ENCODE peak calls at places on chromosomes 6 and 20, in four cellular contexts. Z is neural crest cell; A is stimulated activated CD8-positive, alpha-beta memory T cell treated with anti-CD3 and anti-CD28 coated beads, Interleukin-15, amount 100 ng/mL, for 1 hour; T is endothelial cell. U is an unnamed sample.

GRCh38 chr6:14280766-14281293 is 163.3 kb downstream of the CD83 start:
- DNase-seq in Z (no peak), A (no peak), T (no peak), U (no peak)

GRCh38 chr20:51187318-51187717 is 164.4 kb upstream of the KCNG1 start:
- DNase-seq in Z (no peak), A (no peak), T (no peak), U (no peak)

GRCh38 chr20:46739441-46740213 is 30.2 kb downstream of the SLC2A10 start:
- DNase-seq in Z (no peak), A (no peak), T (no peak), U (no peak)

GRCh38 chr20:4112490-4113420 is 97.4 kb upstream of the RNF24 start:
- DNase-seq in Z (no peak), A (no peak), T (no peak), U (peak; percentile 57)

GRCh38 chr6:36427781-36428345 is 14.8 kb downstream of the PXT1 start:
- DNase-seq in Z (no peak), A (no peak), T (no peak), U (no peak)

GRCh38 chr20:25336561-25337422 is 53.8 kb downstream of the ABHD12 start:
- DNase-seq in Z (no peak), A (no peak), T (peak; percentile 28), U (peak; percentile 31)

GRCh38 chr6:142378138-142378875 is 76.5 kb downstream of the ADGRG6 start:
- DNase-seq in Z (no peak), A (no peak), T (peak; percentile 15), U (peak; percentile 95)

GRCh38 chr20:63003546-63003945 is 3.2 kb downstream of the BHLHE23 start:
- DNase-seq in Z (no peak), A (no peak), T (no peak), U (no peak)

GRCh38 chr6:87772597-87773530 is 70.8 kb upstream of the AKIRIN2 start:
- DNase-seq in Z (no peak), A (no peak), T (no peak), U (no peak)

GRCh38 chr20:58651823-58652605 is 931 bp downstream of the STX16 start:
- DNase-seq in Z (no peak), A (peak; percentile 32), T (peak; percentile 19), U (peak; percentile 79)